ENCODE peak calls at places on chromosomes 7 and 10, in six cellular contexts. V is mucosa of descending colon, S is fibroblast of mammary gland, U is neural progenitor cell, M is AG09309, E is astrocyte of the spinal cord. W is an unnamed sample.

GRCh38 chr7:69211739-69212138 is 386.5 kb upstream of the AUTS2 start:
- DNase-seq in M (no peak), S (no peak), U (peak), V (no peak), E (no peak), W (no peak)

GRCh38 chr7:159105845-159106614 is 38.6 kb downstream of the VIPR2 start:
- DNase-seq in S (no peak), M (no peak), E (no peak), U (peak), V (no peak), W (no peak)

GRCh38 chr10:78362406-78363022 is 328.9 kb downstream of the RPS24 start:
- DNase-seq in M (no peak), U (no peak), V (no peak), S (no peak), E (no peak), W (peak)

GRCh38 chr10:5964736-5965135 is 12.6 kb downstream of the IL15RA start:
- DNase-seq in M (no peak), U (no peak), E (no peak), V (no peak), S (no peak), W (no peak)

GRCh38 chr7:104207348-104207730 is 474 bp downstream of the ORC5 start:
- DNase-seq in U (peak), M (no peak), E (peak), S (peak), V (no peak), W (peak)

GRCh38 chr10:29553732-29554260 is 81.0 kb downstream of the SVIL start:
- DNase-seq in V (no peak), U (no peak), M (no peak), E (no peak), S (no peak), W (no peak)

GRCh38 chr10:75525646-75526045 is 94.2 kb downstream of the LRMDA start:
- DNase-seq in V (no peak), M (no peak), S (peak), E (no peak), U (no peak), W (no peak)

GRCh38 chr10:43249962-43250624 is 16.8 kb downstream of the RASGEF1A start:
- DNase-seq in S (no peak), U (peak), E (no peak), M (no peak), V (no peak), W (no peak)

GRCh38 chr7:69619619-69620018 is 21.3 kb downstream of the AUTS2 start:
- DNase-seq in S (no peak), U (no peak), E (no peak), V (no peak), M (no peak), W (no peak)

GRCh38 chr7:128209229-128210035 is 31.6 kb upstream of the LEP start:
- DNase-seq in U (peak), E (peak), S (peak), V (peak), M (peak), W (peak)

GRCh38 chr7:82347808-82348207 is 95.8 kb downstream of the CACNA2D1 start:
- DNase-seq in U (no peak), S (no peak), V (no peak), M (no peak), E (no peak), W (no peak)

GRCh38 chr7:92699560-92699959 is 109.4 kb upstream of the FAM133B start:
- DNase-seq in E (no peak), U (no peak), M (no peak), V (no peak), S (peak), W (peak)

GRCh38 chr7:157224627-157225026 is 85.9 kb downstream of the UBE3C start:
- DNase-seq in V (no peak), U (no peak), S (peak), M (no peak), E (peak), W (peak)

GRCh38 chr7:18548569-18548968 is 53.0 kb downstream of the HDAC9 start:
- DNase-seq in M (no peak), S (no peak), U (no peak), E (no peak), V (no peak), W (no peak)

GRCh38 chr7:28280516-28280915 is 99.9 kb upstream of the JAZF1 start:
- DNase-seq in M (no peak), E (no peak), U (peak), S (no peak), V (no peak), W (no peak)

GRCh38 chr7:25889765-25890164 is 262.2 kb upstream of the NFE2L3 start:
- DNase-seq in U (no peak), V (no peak), E (no peak), M (no peak), S (no peak), W (no peak)

GRCh38 chr7:17773289-17773626 is 167.0 kb downstream of the SNX13 start:
- DNase-seq in M (peak), V (no peak), E (peak), U (no peak), S (peak), W (peak)

GRCh38 chr10:608331-609265 is 80.9 kb downstream of the DIP2C start:
- DNase-seq in V (no peak), M (no peak), S (peak), E (peak), U (no peak), W (no peak)

GRCh38 chr7:158957921-158958471 is 101.6 kb downstream of the DYNC2I1 start:
- DNase-seq in V (peak), E (no peak), U (no peak), S (no peak), M (no peak), W (no peak)

GRCh38 chr7:98084631-98085030 is 22.0 kb upstream of the LMTK2 start:
- DNase-seq in V (no peak), M (no peak), E (no peak), S (no peak), U (no peak), W (no peak)

GRCh38 chr10:119768455-119769094 is 42.7 kb downstream of the INPP5F start:
- DNase-seq in E (no peak), S (peak), V (no peak), M (no peak), U (no peak), W (peak)

GRCh38 chr10:5951167-5951711 is 26.1 kb downstream of the IL15RA start:
- DNase-seq in U (no peak), E (no peak), V (no peak), S (peak), M (no peak), W (peak)

GRCh38 chr7:47557986-47558670 is 23.8 kb downstream of the TNS3 start:
- DNase-seq in M (no peak), V (no peak), E (no peak), U (peak), S (no peak), W (no peak)

GRCh38 chr7:142808802-142809583 is 38.2 kb downstream of the PRSS2 start:
- DNase-seq in M (no peak), V (peak), U (no peak), S (no peak), E (peak), W (peak)

GRCh38 chr7:27779873-27780272 is 39.9 kb downstream of the TAX1BP1 start:
- DNase-seq in U (no peak), E (no peak), V (no peak), S (no peak), M (no peak), W (no peak)

GRCh38 chr7:19069842-19070241 is 47.6 kb downstream of the TWIST1 start:
- DNase-seq in E (no peak), U (peak), S (peak), M (no peak), V (no peak), W (peak)

GRCh38 chr10:17954856-17955255 is 3.1 kb downstream of the SLC39A12 start:
- DNase-seq in U (no peak), S (peak), E (no peak), V (no peak), M (no peak), W (no peak)

GRCh38 chr10:6164271-6165095 is 38.2 kb upstream of the PFKFB3 start:
- DNase-seq in S (no peak), U (no peak), M (no peak), E (no peak), V (no peak), W (peak)

GRCh38 chr7:33742999-33743587 is 162.2 kb upstream of the BMPER start:
- DNase-seq in E (no peak), V (no peak), M (no peak), S (no peak), U (no peak), W (no peak)

GRCh38 chr7:104956753-104957450 is 57.1 kb upstream of the KMT2E start:
- DNase-seq in U (no peak), S (peak), M (peak), V (no peak), E (peak), W (peak)

GRCh38 chr10:123996302-123996701 is 97.1 kb downstream of the CHST15 start:
- DNase-seq in M (no peak), U (no peak), V (no peak), E (no peak), S (no peak), W (no peak)
- H3K4me3 ChIP-seq in M (no peak), U (no peak), V (no peak), E (no peak), S (no peak), W (no peak)

DNA sequence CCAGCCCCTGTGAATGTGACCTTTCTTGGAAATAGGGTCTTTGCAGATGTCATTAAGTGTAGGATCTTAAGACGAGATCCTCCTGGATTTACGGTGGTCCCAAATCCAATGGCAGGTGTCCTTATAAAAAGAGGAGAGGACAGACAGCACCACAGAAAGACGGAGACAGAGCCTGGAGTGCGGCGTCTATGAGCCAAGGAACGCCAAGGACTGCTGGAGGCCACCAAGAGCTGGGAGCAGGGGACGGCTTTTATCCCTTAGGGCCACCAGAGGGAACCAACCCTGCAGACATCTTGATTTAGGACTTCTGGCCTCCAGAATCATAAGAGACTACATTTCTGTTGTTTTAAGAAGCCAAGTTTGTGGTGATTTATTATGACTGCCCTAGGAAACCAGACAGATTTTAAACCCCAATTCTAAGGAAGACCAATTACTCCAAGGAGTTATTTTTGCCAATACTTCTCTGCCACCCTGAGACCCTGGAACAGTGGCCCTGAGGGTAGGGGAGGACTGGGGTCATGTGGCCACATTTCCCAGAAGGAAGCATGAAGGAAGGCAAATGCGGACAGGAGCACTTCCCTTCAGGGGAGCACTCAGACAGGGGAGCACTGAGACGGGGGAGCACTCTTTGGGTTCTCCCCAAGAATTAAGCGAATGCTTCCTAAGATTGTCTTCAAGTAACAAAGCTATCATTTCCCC is 67.6 kb downstream of the CHST15 start:
- DNase-seq in U (peak), V (no peak), M (no peak), S (peak), E (peak), W (peak)
- TF ChIP-seq CTCF in U (peak), V (no peak), M (peak), S (peak), E (peak), W (peak)

GRCh38 chr10:114768394-114768786 is 53.2 kb upstream of the FHIP2A start:
- DNase-seq in M (no peak), U (no peak), E (no peak), S (no peak), V (no peak), W (no peak)
- H3K4me3 ChIP-seq in M (peak), U (peak), E (peak), S (peak), V (no peak), W (peak)

DNA sequence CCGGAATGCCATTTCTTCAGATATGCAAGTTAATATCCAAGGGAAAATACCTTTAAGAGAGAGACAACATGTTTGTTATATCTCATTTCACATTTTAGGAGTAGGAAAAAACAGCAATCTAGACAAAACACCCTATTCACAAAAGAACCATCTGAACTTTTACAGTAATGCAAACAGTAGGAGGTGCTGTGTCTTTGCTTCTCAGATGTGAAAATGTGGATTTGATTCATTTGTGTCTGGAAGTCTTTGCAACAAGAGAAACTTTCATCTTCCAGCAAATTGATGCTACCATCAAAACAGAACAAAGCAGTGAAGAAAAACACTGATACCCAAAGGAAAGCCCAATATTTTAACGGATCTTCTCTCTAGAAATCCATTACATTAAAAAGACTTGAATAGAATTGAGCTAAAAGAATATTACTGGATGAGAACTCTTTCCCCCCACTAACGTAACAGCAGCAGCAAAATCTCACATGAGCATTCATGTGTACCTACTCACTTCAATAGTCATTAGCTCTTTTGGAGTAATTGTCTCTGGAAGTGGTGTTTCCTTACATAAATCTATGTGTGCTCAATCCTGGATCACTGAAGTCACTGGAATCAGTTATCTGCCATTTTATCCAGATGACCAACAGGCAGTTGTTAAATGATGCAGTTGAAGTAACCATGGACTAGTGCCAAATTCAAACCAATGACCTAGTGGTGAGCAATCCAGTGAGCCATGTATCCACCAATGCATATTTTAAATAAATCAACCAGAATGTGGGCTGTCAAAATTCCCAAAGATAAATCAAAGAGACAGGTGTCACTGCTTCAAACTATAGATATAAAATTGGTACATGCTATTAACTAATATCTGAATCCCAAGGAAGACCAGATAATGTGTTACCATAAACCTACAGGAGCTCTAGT is 1.8 kb downstream of the SEMA3C start:
- DNase-seq in S (peak), U (no peak), V (no peak), E (peak), M (no peak), W (peak)
- TF ChIP-seq CTCF in S (peak), U (peak), V (no peak), E (peak), M (peak), W (peak)

GRCh38 chr7:119842786-119843185 is 430.2 kb upstream of the KCND2 start:
- DNase-seq in U (no peak), E (no peak), M (no peak), S (no peak), V (no peak), W (no peak)
- H3K4me3 ChIP-seq in U (no peak), E (no peak), M (no peak), S (no peak), V (no peak), W (no peak)

GRCh38 chr7:43583424-43584199 is 704 bp downstream of the STK17A start:
- DNase-seq in U (peak), V (peak), E (peak), M (no peak), S (peak), W (peak)
- TF ChIP-seq CTCF in U (peak), V (no peak), E (peak), M (peak), S (no peak), W (peak)